ENCODE peak calls at places on chromosomes 13 and 19, in eight cellular contexts. T, H, Z, P, V, D, A and G are unnamed samples.

GRCh38 chr19:32404939-32405430 is 585 bp upstream of the DPY19L3 start:
- DNase-seq in T (no peak), H (no peak), Z (peak; percentile 56), P (no peak), V (peak; percentile 56), D (no peak), A (no peak), G (peak; percentile 35)

GRCh38 chr19:1857648-1858326 is 5.6 kb downstream of the KLF16 start:
- DNase-seq in T (no peak), H (no peak), Z (no peak), P (no peak), V (no peak), D (no peak), A (no peak), G (no peak)

GRCh38 chr19:35313614-35314013 is 15.4 kb upstream of the CD22 start:
- DNase-seq in T (peak; percentile 8), H (no peak), Z (no peak), P (peak; percentile 35), V (no peak), D (no peak), A (no peak), G (no peak)

GRCh38 chr19:46493236-46494114 is 2.2 kb downstream of the PNMA8B start:
- DNase-seq in T (no peak), H (peak; percentile 34), Z (no peak), P (peak; percentile 93), V (no peak), D (no peak), A (no peak), G (no peak)

GRCh38 chr13:110841846-110842245 is 73.0 kb downstream of the ANKRD10 start:
- DNase-seq in T (peak; percentile 72), H (no peak), Z (peak; percentile 43), P (no peak), V (no peak), D (no peak), A (no peak), G (no peak)

GRCh38 chr13:112207124-112207523 is 140.2 kb downstream of the SOX1 start:
- DNase-seq in T (no peak), H (no peak), Z (no peak), P (no peak), V (no peak), D (no peak), A (no peak), G (no peak)

GRCh38 chr19:6103217-6103644 is 7.1 kb downstream of the RFX2 start:
- DNase-seq in T (peak; percentile 94), H (no peak), Z (peak; percentile 94), P (peak; percentile 95), V (peak; percentile 82), D (no peak), A (no peak), G (no peak)

GRCh38 chr13:27997904-27998522 is 9.5 kb upstream of the URAD start:
- DNase-seq in T (peak; percentile 32), H (no peak), Z (peak; percentile 46), P (no peak), V (no peak), D (no peak), A (peak; percentile 9), G (no peak)

GRCh38 chr19:9620842-9621155 is 233 bp downstream of the ZNF561 start:
- DNase-seq in T (no peak), H (no peak), Z (no peak), P (no peak), V (no peak), D (no peak), A (no peak), G (no peak)

GRCh38 chr13:73602295-73602694 is 531.9 kb downstream of the KLF12 start:
- DNase-seq in T (peak; percentile 26), H (no peak), Z (no peak), P (no peak), V (no peak), D (no peak), A (no peak), G (no peak)

GRCh38 chr19:9721861-9722260 is 46.7 kb downstream of the ZNF846 start:
- DNase-seq in T (no peak), H (no peak), Z (no peak), P (no peak), V (no peak), D (no peak), A (no peak), G (no peak)

GRCh38 chr19:36436531-36436930 is 18.1 kb upstream of the ZFP82 start:
- DNase-seq in T (peak; percentile 8), H (no peak), Z (no peak), P (peak; percentile 11), V (no peak), D (no peak), A (no peak), G (no peak)

GRCh38 chr13:43331676-43332075 is 308.3 kb downstream of the DNAJC15 start:
- DNase-seq in T (no peak), H (no peak), Z (peak; percentile 37), P (no peak), V (no peak), D (no peak), A (no peak), G (no peak)

GRCh38 chr13:74794582-74794981 is 660.4 kb upstream of the KLF12 start:
- DNase-seq in T (no peak), H (no peak), Z (peak; percentile 18), P (no peak), V (no peak), D (no peak), A (no peak), G (no peak)

GRCh38 chr19:16185925-16186234 is 670 bp downstream of the FAM32A start:
- DNase-seq in T (no peak), H (no peak), Z (no peak), P (no peak), V (no peak), D (no peak), A (no peak), G (no peak)

GRCh38 chr13:24685314-24685713 is 5.1 kb downstream of the ATP12A start:
- DNase-seq in T (no peak), H (no peak), Z (no peak), P (no peak), V (no peak), D (no peak), A (no peak), G (no peak)

GRCh38 chr13:50668882-50669281 is 174.6 kb downstream of the DLEU7 start:
- DNase-seq in T (no peak), H (no peak), Z (no peak), P (no peak), V (no peak), D (no peak), A (no peak), G (no peak)

GRCh38 chr19:50333235-50333736 is 4.1 kb upstream of the KCNC3 start:
- DNase-seq in T (peak; percentile 64), H (peak; percentile 86), Z (peak; percentile 69), P (peak; percentile 98), V (peak; percentile 55), D (peak; percentile 80), A (peak; percentile 85), G (peak; percentile 91)

GRCh38 chr19:33419763-33420080 is 46.2 kb downstream of the CEBPG start:
- DNase-seq in T (no peak), H (no peak), Z (no peak), P (peak; percentile 83), V (no peak), D (no peak), A (no peak), G (no peak)

GRCh38 chr19:10155834-10156233 is 36.1 kb upstream of the EIF3G start:
- DNase-seq in T (peak; percentile 32), H (no peak), Z (peak; percentile 9), P (peak; percentile 90), V (no peak), D (no peak), A (no peak), G (no peak)

GRCh38 chr13:33015791-33016323 is 366 bp upstream of the KL start:
- DNase-seq in T (no peak), H (no peak), Z (no peak), P (no peak), V (peak; percentile 20), D (no peak), A (no peak), G (no peak)

GRCh38 chr13:93226065-93226622 is 463 bp upstream of the GPC6 start:
- DNase-seq in T (no peak), H (no peak), Z (no peak), P (peak; percentile 8), V (no peak), D (no peak), A (no peak), G (no peak)

GRCh38 chr19:30755581-30755980 is 383.4 kb downstream of the ZNF536 start:
- DNase-seq in T (no peak), H (no peak), Z (no peak), P (no peak), V (no peak), D (no peak), A (no peak), G (no peak)

GRCh38 chr19:10871711-10872550 is 578 bp downstream of the CARM1 start:
- DNase-seq in T (peak; percentile 31), H (no peak), Z (no peak), P (peak; percentile 94), V (peak; percentile 62), D (no peak), A (no peak), G (no peak)

GRCh38 chr19:18657590-18658365 is 20.9 kb downstream of the KLHL26 start:
- DNase-seq in T (peak; percentile 63), H (no peak), Z (peak; percentile 66), P (peak; percentile 99), V (peak; percentile 80), D (no peak), A (no peak), G (no peak)

GRCh38 chr19:55432355-55432959 is 10.6 kb downstream of the SHISA7 start:
- DNase-seq in T (no peak), H (no peak), Z (no peak), P (peak; percentile 82), V (no peak), D (no peak), A (no peak), G (no peak)

GRCh38 chr19:35882074-35882832 is 13.9 kb downstream of the APLP1 start:
- DNase-seq in T (peak; percentile 75), H (peak; percentile 28), Z (peak; percentile 85), P (peak; percentile 94), V (peak; percentile 60), D (no peak), A (peak; percentile 49), G (peak; percentile 54)

GRCh38 chr13:98930014-98930625 is 47.7 kb downstream of the DOCK9 start:
- DNase-seq in T (no peak), H (no peak), Z (no peak), P (no peak), V (no peak), D (no peak), A (no peak), G (no peak)